ENCODE peak calls at places on chromosome 2, in seven cellular contexts. W, K, I, S, U, Q and T are unnamed samples. For H3K4me1, the result is how much of the 10 kb centered on the place peaks cover.

GRCh38 chr2:140696449-140696848 is 1434.4 kb downstream of the LRP1B start:
- DNase-seq in W (no peak), K (no peak), I (no peak), S (no peak), U (no peak), Q (no peak), T (no peak)

GRCh38 chr2:176088937-176089842 is 3.3 kb upstream of the HOXD13 start:
- DNase-seq in W (no peak), K (no peak), I (no peak), S (no peak), U (no peak), Q (no peak), T (no peak)

GRCh38 chr2:37630298-37630697 is 41.1 kb downstream of the CDC42EP3 start:
- DNase-seq in W (no peak), K (no peak), I (peak), S (no peak), U (no peak), Q (no peak), T (no peak)

GRCh38 chr2:64404002-64404731 is 49.8 kb upstream of the LGALSL start:
- DNase-seq in W (peak), K (peak), I (peak), S (peak), U (peak), Q (no peak), T (peak)

GRCh38 chr2:30741576-30741975 is 65.7 kb downstream of the CAPN13 start:
- DNase-seq in W (no peak), K (no peak), I (no peak), S (no peak), U (no peak), Q (no peak), T (no peak)

GRCh38 chr2:232013701-232014353 is 52.3 kb downstream of the DIS3L2 start:
- DNase-seq in W (no peak), K (no peak), I (peak), S (peak), U (no peak), Q (no peak), T (peak)

GRCh38 chr2:67954125-67954748 is 108.6 kb downstream of the C1D start:
- DNase-seq in W (no peak), K (no peak), I (no peak), S (no peak), U (peak), Q (no peak), T (no peak)

GRCh38 chr2:167140767-167141166 is 252.5 kb downstream of the XIRP2 start:
- DNase-seq in W (no peak), K (no peak), I (peak), S (peak), U (no peak), Q (no peak), T (no peak)

GRCh38 chr2:167651406-167652151 is 595.8 kb downstream of the STK39 start:
- DNase-seq in W (no peak), K (no peak), I (no peak), S (no peak), U (no peak), Q (no peak), T (no peak)

GRCh38 chr2:191636235-191636543 is 41.7 kb upstream of the NABP1 start:
- DNase-seq in W (no peak), K (no peak), I (peak), S (peak), U (no peak), Q (no peak), T (no peak)

GRCh38 chr2:176193048-176193447 is 4.6 kb downstream of the HOXD1 start:
- DNase-seq in W (no peak), K (no peak), I (no peak), S (no peak), U (no peak), Q (no peak), T (no peak)

GRCh38 chr2:27842894-27843293 is 47.3 kb downstream of the RBKS start:
- DNase-seq in W (no peak), K (no peak), I (no peak), S (no peak), U (no peak), Q (no peak), T (peak)

GRCh38 chr2:127118467-127118866 is 11.5 kb upstream of the BIN1 start:
- DNase-seq in W (no peak), K (no peak), I (no peak), S (no peak), U (no peak), Q (no peak), T (no peak)

GRCh38 chr2:152542344-152542994 is 174.8 kb downstream of the PRPF40A start:
- DNase-seq in W (no peak), K (no peak), I (no peak), S (no peak), U (no peak), Q (no peak), T (no peak)

GRCh38 chr2:217418090-217418489 is 558.2 kb upstream of the TNP1 start:
- DNase-seq in W (no peak), K (no peak), I (peak), S (no peak), U (no peak), Q (no peak), T (no peak)

GRCh38 chr2:35220471-35220870 is 1135.1 kb upstream of the CRIM1 start:
- DNase-seq in W (no peak), K (no peak), I (peak), S (no peak), U (no peak), Q (no peak), T (no peak)

GRCh38 chr2:61793389-61793836 is 60.4 kb downstream of the FAM161A start:
- DNase-seq in W (no peak), K (peak), I (peak), S (peak), U (peak), Q (peak), T (peak)

GRCh38 chr2:148013879-148014278 is 6.7 kb downstream of the ORC4 start:
- DNase-seq in W (no peak), K (no peak), I (no peak), S (no peak), U (no peak), Q (no peak), T (no peak)

GRCh38 chr2:136448986-136449780 is 316.2 kb upstream of the THSD7B start:
- DNase-seq in W (no peak), K (no peak), I (no peak), S (no peak), U (no peak), Q (no peak), T (no peak)

DNA sequence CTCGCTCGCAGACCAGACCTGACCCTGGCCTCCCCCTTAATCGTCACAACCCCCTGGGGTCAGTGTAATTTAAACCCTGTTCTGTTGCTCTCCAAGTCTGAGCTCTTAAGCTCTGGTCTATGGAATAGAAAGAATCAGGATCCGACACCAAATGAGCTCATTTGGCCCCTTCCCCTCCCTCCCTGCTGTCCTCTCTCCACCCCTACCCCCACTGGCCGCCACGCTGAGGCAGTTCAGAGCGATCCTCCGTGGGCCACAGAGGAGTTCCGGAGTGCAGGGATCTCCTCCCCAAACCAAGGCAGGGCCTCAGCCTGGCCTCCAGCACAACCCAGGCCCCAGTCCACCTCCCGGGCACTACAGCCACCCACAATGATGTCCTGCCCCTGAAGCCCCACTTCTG is 5.3 kb downstream of the DNMT3A start:
- DNase-seq in W (peak), K (no peak), I (no peak), S (no peak), U (no peak), Q (no peak), T (no peak)
- H3K4me1 ChIP-seq in W (under half), K (under half), I (under half), S (under half), U (under half), Q (half or more), T (under half)

GRCh38 chr2:180873219-180873618 is 107.2 kb upstream of the UBE2E3 start:
- DNase-seq in W (peak), K (no peak), I (peak), S (no peak), U (no peak), Q (no peak), T (no peak)
- H3K4me3 ChIP-seq in W (no peak), K (no peak), I (peak), S (no peak), U (no peak), Q (no peak), T (no peak)

GRCh38 chr2:120646994-120647393 is 88.7 kb upstream of the GLI2 start:
- DNase-seq in W (no peak), K (no peak), I (no peak), S (no peak), U (no peak), Q (no peak), T (no peak)

GRCh38 chr2:120642646-120643045 is 93.0 kb upstream of the GLI2 start:
- DNase-seq in W (no peak), K (no peak), I (no peak), S (no peak), U (no peak), Q (no peak), T (no peak)

GRCh38 chr2:120650022-120650644 is 85.5 kb upstream of the GLI2 start:
- DNase-seq in W (no peak), K (no peak), I (peak), S (no peak), U (no peak), Q (no peak), T (no peak)

GRCh38 chr2:120651818-120652217 is 83.8 kb upstream of the GLI2 start:
- DNase-seq in W (no peak), K (no peak), I (no peak), S (no peak), U (no peak), Q (no peak), T (no peak)

DNA sequence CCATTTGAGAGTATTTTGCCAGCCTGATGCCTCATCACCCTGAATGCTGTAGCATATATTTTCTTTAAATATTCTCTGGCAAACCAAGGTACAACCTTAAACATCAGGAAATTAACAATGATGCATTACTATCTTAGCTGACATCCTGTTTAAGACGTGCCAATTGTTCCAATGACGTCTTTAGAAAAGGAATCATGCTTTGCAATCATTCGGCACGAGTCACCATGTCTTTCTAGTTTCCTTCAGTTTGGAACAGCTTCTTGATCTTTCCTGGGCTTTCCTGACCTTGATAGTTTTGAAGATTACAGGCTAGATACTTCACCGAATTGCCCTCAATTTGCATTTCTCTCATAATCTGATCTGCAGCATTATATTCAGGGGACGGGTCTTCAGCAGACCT is 88.2 kb upstream of the GLI2 start:
- DNase-seq in W (no peak), K (no peak), I (peak), S (peak), U (no peak), Q (no peak), T (no peak)
- H3K4me1 ChIP-seq in W (under half), K (under half), I (under half), S (under half), U (under half), Q (under half), T (under half)

GRCh38 chr2:238160206-238161129 is 1.7 kb downstream of the ERFE start:
- DNase-seq in W (peak), K (no peak), I (no peak), S (peak), U (no peak), Q (peak), T (peak)

GRCh38 chr2:238158018-238158806 is 558 bp upstream of the ERFE start:
- DNase-seq in W (no peak), K (no peak), I (no peak), S (no peak), U (peak), Q (peak), T (no peak)

GRCh38 chr2:238158807-238159539 is at the start of gene ERFE:
- DNase-seq in W (peak), K (no peak), I (peak), S (peak), U (no peak), Q (peak), T (peak)

GRCh38 chr2:238161291-238162051 is 2.7 kb downstream of the ERFE start:
- DNase-seq in W (peak), K (no peak), I (no peak), S (no peak), U (no peak), Q (no peak), T (no peak)

DNA sequence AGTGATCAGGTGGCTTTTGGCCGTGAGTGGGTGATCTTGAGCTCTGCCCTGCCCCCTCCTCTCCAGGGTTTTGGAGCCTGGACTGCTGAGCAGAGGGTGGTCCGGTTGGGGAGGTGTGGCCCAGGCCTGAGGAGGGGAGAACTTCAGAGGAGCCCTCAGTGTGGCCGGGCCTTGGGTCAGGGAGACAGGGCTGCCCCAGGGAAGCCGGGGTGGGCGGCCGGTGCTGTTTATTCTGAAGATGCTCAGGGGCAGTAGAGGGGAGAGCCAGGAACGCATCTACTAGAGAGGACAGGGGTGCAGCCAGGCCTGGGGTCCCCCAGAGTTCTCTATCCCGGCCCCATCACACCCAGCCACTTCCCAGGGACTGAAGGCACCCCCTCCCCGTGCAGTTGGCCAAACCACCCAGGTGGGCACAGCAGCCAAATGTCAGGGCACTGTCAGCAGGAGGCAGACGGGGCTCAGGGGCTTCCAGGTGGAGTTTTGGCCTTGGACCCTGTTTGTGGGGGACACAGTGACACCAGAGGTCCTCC is 971 bp downstream of the ERFE start:
- DNase-seq in W (peak), K (no peak), I (no peak), S (no peak), U (no peak), Q (no peak), T (no peak)
- H3K4me3 ChIP-seq in W (no peak), K (no peak), I (no peak), S (no peak), U (no peak), Q (peak), T (peak)